ENCODE peak calls at places on chromosomes 11 and 22, in five cellular contexts. One of them, this sample, is unnamed.

GRCh38 chr11:14075118-14075601 is 112.6 kb downstream of the SPON1 start:
- DNase-seq in NCI-H2171 treated with DMSO at 0.1 percent for 48 hours: no peak
- DNase-seq in psoas muscle: no peak
- DNase-seq in fibroblast of lung: no peak
- DNase-seq in thoracic aorta: no peak
- DNase-seq in this sample: peak

GRCh38 chr11:108890482-108891092 is 225.7 kb downstream of the DDX10 start:
- DNase-seq in thoracic aorta: no peak
- DNase-seq in psoas muscle: no peak
- DNase-seq in NCI-H2171 treated with DMSO at 0.1 percent for 48 hours: peak
- DNase-seq in fibroblast of lung: peak
- DNase-seq in this sample: no peak

GRCh38 chr22:33401291-33401690 is 343.1 kb upstream of the SYN3 start:
- DNase-seq in psoas muscle: no peak
- DNase-seq in thoracic aorta: no peak
- DNase-seq in fibroblast of lung: peak
- DNase-seq in NCI-H2171 treated with DMSO at 0.1 percent for 48 hours: peak
- DNase-seq in this sample: no peak

GRCh38 chr22:29744902-29745301 is 21.9 kb downstream of the ZMAT5 start:
- DNase-seq in NCI-H2171 treated with DMSO at 0.1 percent for 48 hours: peak
- DNase-seq in psoas muscle: peak
- DNase-seq in thoracic aorta: no peak
- DNase-seq in fibroblast of lung: peak
- DNase-seq in this sample: no peak

GRCh38 chr11:45853616-45854219 is 6.4 kb downstream of the CRY2 start:
- DNase-seq in fibroblast of lung: no peak
- DNase-seq in psoas muscle: peak
- DNase-seq in thoracic aorta: no peak
- DNase-seq in NCI-H2171 treated with DMSO at 0.1 percent for 48 hours: no peak
- DNase-seq in this sample: no peak

GRCh38 chr22:38734203-38735100 is 21.3 kb downstream of the SUN2 start:
- DNase-seq in psoas muscle: peak
- DNase-seq in thoracic aorta: no peak
- DNase-seq in NCI-H2171 treated with DMSO at 0.1 percent for 48 hours: no peak
- DNase-seq in fibroblast of lung: no peak
- DNase-seq in this sample: no peak

GRCh38 chr11:121884601-121885000 is 231.4 kb downstream of the BLID start:
- DNase-seq in thoracic aorta: no peak
- DNase-seq in psoas muscle: no peak
- DNase-seq in NCI-H2171 treated with DMSO at 0.1 percent for 48 hours: no peak
- DNase-seq in fibroblast of lung: no peak
- DNase-seq in this sample: no peak

GRCh38 chr11:11916981-11917399 is 75.2 kb downstream of the USP47 start:
- DNase-seq in NCI-H2171 treated with DMSO at 0.1 percent for 48 hours: no peak
- DNase-seq in thoracic aorta: no peak
- DNase-seq in fibroblast of lung: peak
- DNase-seq in psoas muscle: peak
- DNase-seq in this sample: peak

GRCh38 chr22:31867386-31868153 is 76.8 kb upstream of the YWHAH start:
- DNase-seq in NCI-H2171 treated with DMSO at 0.1 percent for 48 hours: peak
- DNase-seq in thoracic aorta: no peak
- DNase-seq in psoas muscle: no peak
- DNase-seq in fibroblast of lung: no peak
- DNase-seq in this sample: no peak

GRCh38 chr22:47151490-47151889 is 389.0 kb downstream of the TBC1D22A start:
- DNase-seq in NCI-H2171 treated with DMSO at 0.1 percent for 48 hours: no peak
- DNase-seq in fibroblast of lung: no peak
- DNase-seq in psoas muscle: no peak
- DNase-seq in thoracic aorta: no peak
- DNase-seq in this sample: no peak

GRCh38 chr11:59560702-59561469 is 49.5 kb downstream of the OR4D9 start:
- DNase-seq in psoas muscle: peak
- DNase-seq in NCI-H2171 treated with DMSO at 0.1 percent for 48 hours: peak
- DNase-seq in thoracic aorta: peak
- DNase-seq in fibroblast of lung: peak
- DNase-seq in this sample: no peak

GRCh38 chr11:35593143-35593542 is 25.1 kb upstream of the FJX1 start:
- DNase-seq in thoracic aorta: no peak
- DNase-seq in psoas muscle: no peak
- DNase-seq in fibroblast of lung: peak
- DNase-seq in NCI-H2171 treated with DMSO at 0.1 percent for 48 hours: no peak
- DNase-seq in this sample: peak

GRCh38 chr22:39234867-39235687 is 9.7 kb downstream of the PDGFB start:
- DNase-seq in fibroblast of lung: no peak
- DNase-seq in NCI-H2171 treated with DMSO at 0.1 percent for 48 hours: peak
- DNase-seq in psoas muscle: peak
- DNase-seq in thoracic aorta: no peak
- DNase-seq in this sample: no peak

GRCh38 chr11:131688056-131688693 is 317.8 kb downstream of the NTM start:
- DNase-seq in thoracic aorta: no peak
- DNase-seq in NCI-H2171 treated with DMSO at 0.1 percent for 48 hours: no peak
- DNase-seq in psoas muscle: peak
- DNase-seq in fibroblast of lung: peak
- DNase-seq in this sample: no peak

GRCh38 chr11:128726464-128727139 is 32.7 kb downstream of the FLI1 start:
- DNase-seq in fibroblast of lung: no peak
- DNase-seq in NCI-H2171 treated with DMSO at 0.1 percent for 48 hours: no peak
- DNase-seq in psoas muscle: no peak
- DNase-seq in thoracic aorta: no peak
- DNase-seq in this sample: no peak

GRCh38 chr11:17930544-17931144 is 82.2 kb downstream of the SERGEF start:
- DNase-seq in NCI-H2171 treated with DMSO at 0.1 percent for 48 hours: peak
- DNase-seq in psoas muscle: no peak
- DNase-seq in thoracic aorta: no peak
- DNase-seq in fibroblast of lung: no peak
- DNase-seq in this sample: no peak

GRCh38 chr22:37806409-37807338 is 1.1 kb upstream of the GCAT start:
- DNase-seq in fibroblast of lung: peak
- DNase-seq in NCI-H2171 treated with DMSO at 0.1 percent for 48 hours: peak
- DNase-seq in psoas muscle: no peak
- DNase-seq in thoracic aorta: no peak
- DNase-seq in this sample: peak

GRCh38 chr11:107493117-107493516 is 35.5 kb upstream of the CWF19L2 start:
- DNase-seq in thoracic aorta: no peak
- DNase-seq in psoas muscle: no peak
- DNase-seq in NCI-H2171 treated with DMSO at 0.1 percent for 48 hours: no peak
- DNase-seq in fibroblast of lung: no peak
- DNase-seq in this sample: no peak